ENCODE peak calls at places on chromosomes 5 and 9, in six cellular contexts. L, Q, M, F, Z and O are unnamed samples.

GRCh38 chr5:151298063-151298462 is 5.5 kb downstream of the SLC36A3 start:
- DNase-seq in L (peak; percentile 88), Q (peak; percentile 60), M (no peak), F (no peak), Z (peak; percentile 25), O (no peak)

GRCh38 chr9:82903503-82903902 is 159.4 kb downstream of the RASEF start:
- DNase-seq in L (peak; percentile 32), Q (no peak), M (no peak), F (peak; percentile 10), Z (no peak), O (no peak)

GRCh38 chr9:34654317-34655083 is 2.5 kb downstream of the IL11RA start:
- DNase-seq in L (no peak), Q (peak; percentile 68), M (peak; percentile 80), F (no peak), Z (no peak), O (peak; percentile 85)

GRCh38 chr9:134366223-134367031 is 40.2 kb downstream of the RXRA start:
- DNase-seq in L (no peak), Q (peak; percentile 88), M (peak; percentile 94), F (peak; percentile 78), Z (peak; percentile 93), O (peak; percentile 95)

GRCh38 chr5:127440831-127441230 is 76.6 kb upstream of the PRRC1 start:
- DNase-seq in L (no peak), Q (no peak), M (no peak), F (peak; percentile 59), Z (no peak), O (no peak)

GRCh38 chr9:121593066-121593465 is 58.4 kb upstream of the DAB2IP start:
- DNase-seq in L (no peak), Q (no peak), M (no peak), F (no peak), Z (no peak), O (no peak)

GRCh38 chr5:110441035-110441434 is 285.4 kb downstream of the TMEM232 start:
- DNase-seq in L (peak; percentile 85), Q (peak; percentile 44), M (no peak), F (peak; percentile 63), Z (no peak), O (no peak)

GRCh38 chr5:170782438-170782837 is 1.1 kb upstream of the GABRP start:
- DNase-seq in L (no peak), Q (no peak), M (no peak), F (no peak), Z (no peak), O (no peak)

GRCh38 chr5:159951387-159951786 is 35.1 kb downstream of the ADRA1B start:
- DNase-seq in L (peak; percentile 79), Q (no peak), M (no peak), F (peak; percentile 19), Z (no peak), O (no peak)

GRCh38 chr5:136006767-136007251 is 22.0 kb upstream of the TGFBI start:
- DNase-seq in L (no peak), Q (no peak), M (no peak), F (peak; percentile 97), Z (no peak), O (no peak)

GRCh38 chr5:34736445-34737119 is 80.5 kb downstream of the RAI14 start:
- DNase-seq in L (peak; percentile 64), Q (no peak), M (no peak), F (peak; percentile 60), Z (no peak), O (no peak)

GRCh38 chr9:19184144-19184917 is 46.2 kb upstream of the DENND4C start:
- DNase-seq in L (peak; percentile 15), Q (peak; percentile 83), M (peak; percentile 72), F (peak; percentile 96), Z (peak; percentile 51), O (peak; percentile 72)

GRCh38 chr5:95817430-95817829 is 5.1 kb downstream of the GLRX start:
- DNase-seq in L (peak; percentile 52), Q (no peak), M (peak; percentile 57), F (no peak), Z (peak; percentile 53), O (no peak)

GRCh38 chr9:4327504-4328191 is 27.8 kb upstream of the GLIS3 start:
- DNase-seq in L (peak; percentile 49), Q (no peak), M (no peak), F (peak; percentile 64), Z (no peak), O (no peak)

GRCh38 chr9:74953235-74953741 is 576 bp upstream of the C9orf40 start:
- DNase-seq in L (no peak), Q (no peak), M (no peak), F (no peak), Z (no peak), O (no peak)

GRCh38 chr9:29004988-29005387 is 1431.7 kb upstream of the C9orf72 start:
- DNase-seq in L (no peak), Q (no peak), M (no peak), F (no peak), Z (no peak), O (no peak)

GRCh38 chr5:124236366-124237231 is 509.8 kb downstream of the ZNF608 start:
- DNase-seq in L (no peak), Q (no peak), M (no peak), F (no peak), Z (no peak), O (no peak)

GRCh38 chr5:161078793-161079192 is 226.8 kb upstream of the ATP10B start:
- DNase-seq in L (no peak), Q (no peak), M (no peak), F (no peak), Z (no peak), O (no peak)

GRCh38 chr5:118017536-118017935 is 970.8 kb downstream of the DTWD2 start:
- DNase-seq in L (no peak), Q (no peak), M (no peak), F (no peak), Z (no peak), O (no peak)

GRCh38 chr5:54206580-54207229 is 103.7 kb downstream of the ARL15 start:
- DNase-seq in L (no peak), Q (no peak), M (no peak), F (no peak), Z (no peak), O (no peak)

GRCh38 chr9:84170521-84171141 is 169.9 kb downstream of the SLC28A3 start:
- DNase-seq in L (peak; percentile 33), Q (peak; percentile 66), M (peak; percentile 76), F (peak; percentile 97), Z (no peak), O (peak; percentile 87)

DNA sequence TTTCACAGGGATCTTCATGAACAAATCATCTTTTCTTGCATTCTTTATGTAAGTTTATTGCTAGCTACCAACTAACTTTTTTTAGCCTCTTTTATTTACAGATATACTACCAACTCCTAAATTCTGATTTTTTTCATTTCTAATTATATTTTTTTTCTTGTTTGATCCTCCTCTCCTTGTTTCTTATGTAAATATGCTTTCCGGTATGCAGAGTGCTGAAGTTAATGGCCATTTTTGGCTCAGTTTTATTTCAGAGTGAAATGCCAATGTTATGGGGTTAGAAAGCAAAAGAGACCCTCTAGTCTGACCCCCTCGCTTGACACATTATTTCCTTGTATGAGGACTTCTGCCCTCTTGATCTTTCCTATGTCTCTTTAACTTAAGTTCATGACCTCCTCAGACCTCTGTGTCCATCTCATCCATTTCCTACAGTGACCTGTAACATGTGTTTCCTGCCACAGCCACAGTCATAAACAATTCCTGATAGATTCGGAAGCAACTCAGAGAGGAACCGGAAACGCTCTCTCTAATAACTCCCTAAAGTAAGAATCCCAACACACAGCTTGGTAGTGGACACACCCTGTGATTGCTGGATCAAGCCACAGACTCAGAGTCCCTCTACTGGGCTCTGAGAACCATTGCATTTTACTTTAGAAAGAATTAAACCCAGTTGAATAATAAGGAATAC is 42.9 kb upstream of the AFAP1L1 start:
- DNase-seq in L (peak; percentile 74), Q (peak; percentile 69), M (no peak), F (peak; percentile 95), Z (peak; percentile 39), O (peak; percentile 68)
- TF ChIP-seq CTCF in L (peak; percentile 72), Q (peak; percentile 71), M (peak; percentile 86), F (peak; percentile 81), Z (peak; percentile 92), O (peak; percentile 89)

GRCh38 chr9:136645903-136646754 is 16.6 kb upstream of the EGFL7 start:
- DNase-seq in L (peak; percentile 48), Q (peak; percentile 61), M (peak; percentile 53), F (peak; percentile 29), Z (no peak), O (peak; percentile 88)
- TF ChIP-seq CTCF in L (peak; percentile 10), Q (no peak), M (no peak), F (peak; percentile 2), Z (no peak), O (no peak)

GRCh38 chr9:16921855-16922254 is 51.4 kb upstream of the BNC2 start:
- DNase-seq in L (peak; percentile 23), Q (peak; percentile 15), M (no peak), F (peak; percentile 28), Z (no peak), O (no peak)
- TF ChIP-seq CTCF in L (peak; percentile 14), Q (no peak), M (no peak), F (no peak), Z (no peak), O (no peak)

GRCh38 chr9:77291714-77292113 is 114.4 kb downstream of the VPS13A start:
- DNase-seq in L (peak; percentile 78), Q (peak; percentile 5), M (no peak), F (peak; percentile 53), Z (no peak), O (no peak)
- TF ChIP-seq CTCF in L (peak; percentile 78), Q (peak; percentile 24), M (no peak), F (peak; percentile 56), Z (peak; percentile 15), O (no peak)

GRCh38 chr9:95077053-95077765 is 240.3 kb downstream of the FANCC start:
- DNase-seq in L (no peak), Q (no peak), M (no peak), F (no peak), Z (no peak), O (no peak)
- TF ChIP-seq CTCF in L (no peak), Q (no peak), M (no peak), F (peak; percentile 13), Z (no peak), O (peak; percentile 9)

GRCh38 chr9:16131269-16131668 is 578.4 kb downstream of the CCDC171 start:
- DNase-seq in L (peak; percentile 56), Q (no peak), M (no peak), F (peak; percentile 77), Z (no peak), O (no peak)
- TF ChIP-seq CTCF in L (peak; percentile 78), Q (peak; percentile 26), M (no peak), F (peak; percentile 61), Z (no peak), O (no peak)